ENCODE peak calls at places on chromosomes 12 and 14, in six cellular contexts. M, F, Z, C, J and N are unnamed samples.

GRCh38 chr14:69715725-69716482 is 51.0 kb upstream of the SRSF5 start:
- DNase-seq in M (peak), F (peak), Z (peak), C (peak), J (peak), N (peak)

GRCh38 chr12:39389399-39390150 is 53.3 kb downstream of the KIF21A start:
- DNase-seq in M (no peak), F (no peak), Z (no peak), C (no peak), J (no peak), N (no peak)

GRCh38 chr12:89890191-89890590 is 181.6 kb upstream of the ATP2B1 start:
- DNase-seq in M (no peak), F (no peak), Z (no peak), C (no peak), J (no peak), N (no peak)

GRCh38 chr14:23114669-23115491 is 4.2 kb downstream of the CEBPE start:
- DNase-seq in M (no peak), F (peak), Z (peak), C (no peak), J (no peak), N (peak)

GRCh38 chr12:69933115-69933552 is 108.1 kb downstream of the MYRFL start:
- DNase-seq in M (no peak), F (no peak), Z (no peak), C (no peak), J (no peak), N (no peak)

GRCh38 chr12:121038861-121039654 is at the start of gene OASL:
- DNase-seq in M (peak), F (peak), Z (no peak), C (no peak), J (peak), N (no peak)

GRCh38 chr12:102954143-102954542 is 3.3 kb upstream of the ASCL1 start:
- DNase-seq in M (no peak), F (no peak), Z (no peak), C (no peak), J (no peak), N (no peak)

GRCh38 chr14:100586153-100586519 is 1.1 kb downstream of the BEGAIN start:
- DNase-seq in M (no peak), F (no peak), Z (no peak), C (peak), J (no peak), N (no peak)

GRCh38 chr12:77374687-77375086 is 309.3 kb upstream of the E2F7 start:
- DNase-seq in M (no peak), F (no peak), Z (no peak), C (no peak), J (no peak), N (no peak)

GRCh38 chr12:103268831-103269514 is 226.8 kb downstream of the C12orf42 start:
- DNase-seq in M (no peak), F (no peak), Z (no peak), C (no peak), J (no peak), N (no peak)

GRCh38 chr14:104657563-104658324 is 31.7 kb upstream of the INF2 start:
- DNase-seq in M (no peak), F (no peak), Z (no peak), C (no peak), J (no peak), N (no peak)

GRCh38 chr12:79006306-79006705 is 141.7 kb downstream of the SYT1 start:
- DNase-seq in M (no peak), F (no peak), Z (no peak), C (no peak), J (no peak), N (no peak)

GRCh38 chr12:79766705-79767464 is 76.1 kb upstream of the PAWR start:
- DNase-seq in M (no peak), F (no peak), Z (no peak), C (no peak), J (no peak), N (no peak)

GRCh38 chr12:24297516-24297915 is 348.0 kb upstream of the SOX5 start:
- DNase-seq in M (no peak), F (no peak), Z (no peak), C (no peak), J (no peak), N (no peak)

GRCh38 chr12:76738824-76739579 is 24.9 kb upstream of the ZDHHC17 start:
- DNase-seq in M (no peak), F (no peak), Z (no peak), C (no peak), J (no peak), N (no peak)

GRCh38 chr12:65673732-65674131 is 150.6 kb upstream of the HMGA2 start:
- DNase-seq in M (no peak), F (no peak), Z (no peak), C (no peak), J (no peak), N (no peak)
- TF ChIP-seq CTCF in M (peak), F (no peak), Z (no peak), C (peak), J (no peak), N (no peak)

DNA sequence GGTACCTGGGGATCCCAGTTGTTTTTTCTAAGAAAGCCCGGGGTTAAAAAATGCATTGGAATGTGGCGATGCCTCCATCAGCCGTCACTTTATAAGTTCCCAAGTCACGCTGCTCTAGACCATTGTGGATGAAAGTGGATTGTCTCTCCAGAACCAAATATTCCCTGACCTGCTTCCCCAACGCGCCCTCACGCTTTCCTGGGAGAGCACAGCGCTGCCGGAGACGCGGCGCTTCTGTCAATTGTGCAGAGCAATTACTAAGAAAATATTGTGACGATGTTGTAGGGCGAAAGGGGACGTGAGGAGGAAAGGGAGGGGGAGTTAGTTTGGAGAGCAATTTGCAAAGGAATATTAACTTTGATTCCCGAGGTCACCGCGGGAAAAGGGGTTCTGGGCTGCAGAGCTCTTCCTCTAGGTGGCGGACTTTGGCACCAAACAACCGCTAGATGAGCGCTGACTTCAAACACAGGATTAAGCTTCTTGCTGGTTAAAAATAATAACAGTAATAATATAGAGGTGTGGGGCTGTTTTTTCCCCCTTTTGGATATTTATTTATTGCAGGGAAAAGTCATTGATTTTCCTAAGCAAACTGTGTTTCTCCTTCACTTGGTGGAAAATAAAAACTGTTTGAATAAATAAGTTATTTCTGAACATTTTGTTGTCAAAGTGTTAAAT is 9.6 kb upstream of the FOXG1 start:
- DNase-seq in M (no peak), F (no peak), Z (no peak), C (no peak), J (no peak), N (peak)
- H3K4me3 ChIP-seq in M (no peak), F (no peak), Z (no peak), C (no peak), J (no peak), N (peak)

GRCh38 chr14:36281309-36281708 is 39.1 kb downstream of the MBIP start:
- DNase-seq in M (no peak), F (no peak), Z (no peak), C (no peak), J (no peak), N (no peak)
- TF ChIP-seq CTCF in M (no peak), F (no peak), Z (no peak), C (no peak), J (no peak), N (no peak)

DNA sequence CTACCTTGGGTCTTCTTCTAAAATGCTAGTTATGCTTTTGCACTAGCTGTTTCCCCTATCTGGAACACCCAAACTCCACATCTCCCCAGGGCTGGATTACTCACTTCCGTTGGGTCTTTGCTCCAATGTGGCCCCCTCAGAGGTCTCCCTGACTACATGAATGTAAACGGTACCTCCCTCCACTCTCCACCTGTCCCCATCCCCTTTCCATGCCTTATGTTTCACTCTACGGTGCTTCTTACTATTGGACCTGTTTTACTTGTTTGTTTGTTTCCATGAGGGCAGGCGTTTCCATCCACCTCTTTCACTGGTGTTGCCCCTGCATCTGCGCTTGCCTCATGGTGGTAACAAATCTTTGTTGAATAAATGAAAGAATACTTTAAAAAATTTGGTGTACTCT is 256.4 kb downstream of the SNAPC1 start:
- DNase-seq in M (no peak), F (no peak), Z (no peak), C (no peak), J (no peak), N (no peak)
- H3K4me3 ChIP-seq in M (no peak), F (no peak), Z (no peak), C (no peak), J (no peak), N (no peak)

DNA sequence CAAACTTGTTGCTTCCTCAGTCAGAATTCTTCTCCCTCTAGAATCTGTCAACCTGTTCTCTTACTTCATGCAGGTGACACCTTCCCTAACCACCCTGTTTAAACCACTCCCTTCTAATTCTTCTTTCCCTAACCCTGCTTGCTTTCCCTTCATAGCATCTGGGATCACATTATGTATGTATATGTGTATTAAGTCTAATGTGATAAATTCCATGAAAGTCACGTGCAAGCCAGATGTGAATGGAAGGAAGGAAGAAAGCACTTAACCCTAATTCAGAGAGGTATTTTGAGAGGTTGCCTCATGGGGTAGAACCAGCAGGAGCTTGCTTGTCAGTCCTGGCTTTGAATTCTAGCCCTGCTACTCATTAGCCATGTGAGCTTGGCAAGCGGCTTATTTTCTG is 340.0 kb downstream of the TRHDE start:
- DNase-seq in M (no peak), F (no peak), Z (no peak), C (no peak), J (no peak), N (no peak)
- TF ChIP-seq CTCF in M (no peak), F (no peak), Z (no peak), C (no peak), J (no peak), N (no peak)

DNA sequence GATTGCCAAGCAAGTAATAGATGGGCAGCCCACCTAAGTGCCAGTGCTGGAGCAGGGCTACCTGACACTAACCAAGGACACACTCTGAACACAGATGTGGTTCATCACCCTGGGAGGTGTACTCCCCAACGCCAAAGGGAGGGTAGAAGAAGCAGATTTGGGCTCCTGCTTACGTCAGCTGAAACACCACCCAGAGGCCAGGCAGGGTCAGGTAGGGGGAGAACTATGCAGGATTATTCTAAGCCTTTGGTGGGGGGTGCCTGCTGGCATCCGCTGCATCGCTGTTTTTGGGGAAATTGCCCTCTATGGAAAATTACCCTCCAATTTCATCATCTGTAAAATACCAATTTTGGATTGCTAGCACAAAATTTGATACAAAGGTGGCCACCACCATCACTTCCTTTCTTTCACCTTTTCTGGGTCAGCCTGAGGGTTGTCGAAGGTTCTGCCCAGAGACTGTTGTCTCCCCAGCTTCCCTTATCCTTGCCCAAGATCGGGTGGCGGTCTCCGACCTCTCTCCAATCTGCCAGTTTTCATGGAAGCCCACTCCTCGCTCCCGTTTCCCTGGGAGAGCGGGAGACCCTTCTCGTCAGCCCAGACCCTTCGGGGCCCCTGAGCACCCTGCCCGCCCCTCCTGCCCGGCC is 535 bp downstream of the BIN2 start:
- DNase-seq in M (no peak), F (no peak), Z (no peak), C (no peak), J (no peak), N (no peak)
- H3K4me3 ChIP-seq in M (peak), F (no peak), Z (no peak), C (peak), J (peak), N (no peak)

DNA sequence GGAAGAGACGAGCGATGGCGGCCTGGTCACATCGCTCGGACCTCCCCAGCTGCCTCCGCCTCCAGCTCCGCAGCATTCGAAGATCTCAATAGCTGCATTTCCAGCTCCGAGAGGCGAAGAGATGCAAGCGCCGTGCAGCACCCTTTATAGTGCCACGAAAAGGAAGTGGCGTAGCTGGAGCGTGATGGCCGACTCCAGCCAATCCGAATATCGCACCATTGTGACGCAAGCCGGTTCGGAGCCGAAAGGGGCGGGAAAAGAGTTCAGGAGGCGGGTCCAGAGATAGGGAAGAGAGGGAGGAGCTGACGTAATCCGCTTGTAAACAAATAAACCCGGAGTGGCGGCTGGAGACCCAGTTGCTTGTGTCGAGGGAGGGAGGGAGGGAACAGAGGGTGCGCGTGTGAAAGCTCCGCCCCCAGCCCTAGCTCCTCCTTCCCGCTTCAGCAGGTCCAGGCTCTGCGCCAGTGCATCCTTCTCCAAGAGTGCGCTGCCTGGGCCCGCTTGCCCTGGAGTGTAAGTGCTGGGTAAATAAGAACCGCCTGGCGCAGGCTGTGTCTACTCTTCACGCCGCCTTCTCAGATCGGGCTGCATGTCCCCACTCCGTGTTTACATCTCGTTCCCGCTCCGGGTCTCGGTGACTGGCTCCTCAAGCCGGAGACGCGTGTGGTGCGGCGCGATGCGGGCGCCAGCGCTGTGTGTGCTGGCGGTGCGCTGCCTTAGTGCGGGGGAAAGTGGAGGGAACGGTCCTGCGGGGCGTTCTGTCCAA is at the start of gene BTG1:
- DNase-seq in M (peak), F (peak), Z (peak), C (peak), J (peak), N (peak)
- TF ChIP-seq CTCF in M (no peak), F (no peak), Z (no peak), C (no peak), J (no peak), N (no peak)

DNA sequence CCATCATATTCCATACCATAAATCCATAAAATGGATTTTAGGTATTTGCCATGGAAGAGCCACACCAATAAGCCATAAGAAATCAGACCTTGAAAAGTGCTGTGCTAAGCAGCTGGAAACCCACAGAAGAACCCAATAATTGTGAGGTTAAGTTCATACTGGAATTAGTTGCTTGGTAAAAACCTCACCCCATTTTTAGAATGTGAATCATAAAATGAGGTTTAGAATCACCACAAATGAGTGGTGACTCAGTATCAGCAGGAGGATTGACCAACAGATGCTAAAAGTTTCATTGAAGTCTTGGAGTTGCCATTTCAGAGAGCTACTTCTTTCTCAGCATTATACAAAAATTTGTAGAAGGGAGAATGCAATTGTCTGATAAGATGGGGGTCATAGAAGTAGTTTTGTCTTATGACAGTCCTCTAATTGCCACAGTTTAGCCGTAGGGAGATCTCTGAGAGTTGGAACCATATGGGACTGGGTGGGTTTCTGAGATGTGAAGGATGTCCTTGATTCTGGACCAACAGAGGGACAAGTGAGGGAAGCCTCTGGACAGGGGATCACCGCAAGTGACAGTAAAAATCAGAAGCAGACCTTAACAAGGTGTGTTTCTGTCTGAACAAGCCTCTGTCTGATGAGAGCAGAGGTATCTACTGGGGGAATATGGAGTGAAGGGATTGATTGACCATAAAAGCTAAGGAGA is 1.4 kb upstream of the STON2 start:
- DNase-seq in M (no peak), F (peak), Z (peak), C (no peak), J (no peak), N (peak)
- H3K4me3 ChIP-seq in M (no peak), F (no peak), Z (no peak), C (no peak), J (no peak), N (no peak)

GRCh38 chr14:77296155-77296554 is 24.5 kb downstream of the POMT2 start:
- DNase-seq in M (no peak), F (no peak), Z (no peak), C (no peak), J (no peak), N (no peak)
- TF ChIP-seq CTCF in M (no peak), F (no peak), Z (no peak), C (no peak), J (no peak), N (no peak)